ENCODE peak calls at places on chromosome 11, in four cellular contexts. L, F, H and Y are unnamed samples.

GRCh38 chr11:35316161-35316560 is 103.2 kb downstream of the SLC1A2 start:
- DNase-seq in L (no peak), H (no peak), F (no peak), Y (no peak)

GRCh38 chr11:79363861-79364378 is 76.9 kb downstream of the TENM4 start:
- DNase-seq in F (no peak), L (no peak), H (no peak), Y (no peak)

GRCh38 chr11:91932151-91932821 is 292.3 kb upstream of the FAT3 start:
- DNase-seq in H (no peak), F (no peak), L (no peak), Y (no peak)

GRCh38 chr11:92149996-92150395 is 74.6 kb upstream of the FAT3 start:
- DNase-seq in H (no peak), L (no peak), F (no peak), Y (no peak)

GRCh38 chr11:121448431-121448941 is 3.6 kb upstream of the SORL1 start:
- DNase-seq in H (no peak), L (no peak), F (no peak), Y (no peak)

GRCh38 chr11:125348704-125349635 is 147.1 kb downstream of the FEZ1 start:
- DNase-seq in F (peak; percentile 23), H (peak; percentile 54), L (no peak), Y (no peak)

GRCh38 chr11:111531687-111532364 is 8.7 kb upstream of the LAYN start:
- DNase-seq in H (no peak), L (no peak), F (no peak), Y (peak; percentile 8)

GRCh38 chr11:7252683-7253213 is 1.0 kb downstream of the SYT9 start:
- DNase-seq in L (no peak), H (no peak), F (no peak), Y (no peak)

GRCh38 chr11:87432006-87432405 is 394.3 kb downstream of the TMEM135 start:
- DNase-seq in F (no peak), L (no peak), H (no peak), Y (no peak)

GRCh38 chr11:79201637-79202347 is 239.0 kb downstream of the TENM4 start:
- DNase-seq in H (no peak), L (no peak), F (no peak), Y (peak; percentile 3)

GRCh38 chr11:102655547-102655946 is 30.4 kb upstream of the MMP20 start:
- DNase-seq in H (no peak), L (no peak), F (no peak), Y (no peak)

GRCh38 chr11:23010790-23011340 is 150.6 kb upstream of the CCDC179 start:
- DNase-seq in H (no peak), F (no peak), L (no peak), Y (no peak)

GRCh38 chr11:61004037-61004641 is 32.7 kb downstream of the CD6 start:
- DNase-seq in F (no peak), L (no peak), H (no peak), Y (no peak)

GRCh38 chr11:4991066-4991465 is 3.6 kb upstream of the OR51L1 start:
- DNase-seq in F (no peak), H (peak; percentile 61), L (no peak), Y (no peak)

GRCh38 chr11:3989251-3989650 is 105.3 kb upstream of the RRM1 start:
- DNase-seq in H (no peak), F (no peak), L (peak; percentile 13), Y (no peak)

GRCh38 chr11:61577383-61578118 is 3.3 kb downstream of the SYT7 start:
- DNase-seq in H (peak; percentile 31), F (peak; percentile 80), L (no peak), Y (no peak)

GRCh38 chr11:115941481-115941993 is 437.3 kb upstream of the CADM1 start:
- DNase-seq in F (no peak), L (no peak), H (peak; percentile 41), Y (no peak)

GRCh38 chr11:13955971-13956421 is 6.5 kb upstream of the SPON1 start:
- DNase-seq in H (peak; percentile 77), F (peak; percentile 58), L (no peak), Y (no peak)

GRCh38 chr11:126129681-126130671 is 67.3 kb upstream of the CDON start:
- DNase-seq in F (no peak), H (no peak), L (no peak), Y (no peak)

GRCh38 chr11:45553401-45553936 is 112.0 kb downstream of the CHST1 start:
- DNase-seq in L (no peak), F (no peak), H (no peak), Y (no peak)

GRCh38 chr11:71186861-71187260 is 65.5 kb downstream of the SHANK2 start:
- DNase-seq in F (no peak), H (no peak), L (no peak), Y (no peak)

GRCh38 chr11:2582958-2583604 is 116.7 kb downstream of the KCNQ1OT1 start:
- DNase-seq in F (no peak), L (no peak), H (no peak), Y (no peak)

GRCh38 chr11:65390099-65390941 is 3.9 kb downstream of the FRMD8 start:
- DNase-seq in H (no peak), L (no peak), F (no peak), Y (no peak)

GRCh38 chr11:45285289-45285828 is 782 bp downstream of the SYT13 start:
- DNase-seq in L (no peak), F (no peak), H (no peak), Y (no peak)

GRCh38 chr11:126442523-126442922 is 87.0 kb downstream of the ST3GAL4 start:
- DNase-seq in L (no peak), F (no peak), H (no peak), Y (no peak)

GRCh38 chr11:84290647-84291046 is 1004.5 kb upstream of the CCDC90B start:
- DNase-seq in L (no peak), H (no peak), F (no peak), Y (no peak)

GRCh38 chr11:102469196-102469821 is 16.7 kb upstream of the TMEM123 start:
- DNase-seq in H (no peak), F (no peak), L (no peak), Y (no peak)

GRCh38 chr11:9574556-9574805 is 1.0 kb downstream of the WEE1 start:
- DNase-seq in F (no peak), H (peak; percentile 33), L (no peak), Y (no peak)

GRCh38 chr11:118113031-118113430 is 26.3 kb upstream of the SMIM35 start:
- DNase-seq in F (no peak), L (no peak), H (no peak), Y (no peak)

GRCh38 chr11:118109231-118109630 is 22.5 kb upstream of the SMIM35 start:
- DNase-seq in H (no peak), L (no peak), F (no peak), Y (no peak)

GRCh38 chr11:118111744-118112035 is 24.9 kb upstream of the SMIM35 start:
- DNase-seq in F (no peak), L (no peak), H (no peak), Y (no peak)

GRCh38 chr11:118108513-118108912 is 21.8 kb upstream of the SMIM35 start:
- DNase-seq in H (no peak), L (no peak), F (no peak), Y (no peak)

DNA sequence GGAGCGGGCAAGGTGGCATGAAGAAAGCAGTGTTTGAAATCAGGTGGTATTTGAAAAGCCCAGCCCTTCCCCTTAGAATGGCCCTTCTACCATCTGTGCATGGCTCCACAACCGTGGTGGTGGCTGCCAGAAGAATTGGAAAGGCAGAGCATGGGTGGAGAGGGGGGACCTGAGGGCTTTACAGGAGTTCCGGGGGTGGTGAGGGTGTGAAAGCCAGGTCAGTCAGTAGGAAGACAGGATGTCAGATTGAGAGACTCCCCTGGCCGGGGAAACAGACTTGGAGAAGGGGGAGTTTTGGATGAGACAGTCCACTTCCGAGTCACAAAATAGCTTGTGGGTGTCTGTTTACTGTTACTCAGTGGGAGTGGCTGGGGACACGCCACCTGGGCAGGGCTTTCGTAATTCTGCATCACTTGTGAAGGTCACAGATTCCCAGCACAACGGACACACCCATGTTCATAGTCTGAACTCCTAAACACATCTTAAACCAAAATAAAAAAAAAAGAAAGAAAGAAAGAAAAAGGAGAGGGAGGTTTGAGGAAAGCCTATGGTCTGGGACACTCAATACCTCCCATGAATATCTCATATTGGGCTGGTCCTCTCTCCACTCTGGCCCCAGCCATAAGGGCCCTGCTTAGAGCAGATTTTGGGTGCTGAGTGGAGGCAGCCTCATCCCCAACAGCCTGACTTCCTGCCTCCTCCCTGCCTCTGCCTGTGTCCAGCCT is 24.4 kb upstream of the SMIM35 start:
- DNase-seq in F (no peak), H (peak; percentile 20), L (no peak), Y (no peak)
- TF ChIP-seq CBX5 in F (no peak), H (no peak), L (no peak), Y (no peak)

GRCh38 chr11:76626921-76627391 is 43.6 kb downstream of the LRRC32 start:
- DNase-seq in L (no peak), F (no peak), H (no peak), Y (peak; percentile 88)
- TF ChIP-seq ATF2 in L (no peak), F (no peak), H (no peak), Y (peak; percentile 86)

GRCh38 chr11:34308049-34308692 is 49.6 kb downstream of the ABTB2 start:
- DNase-seq in F (no peak), L (no peak), H (no peak), Y (no peak)

GRCh38 chr11:34309970-34310369 is 47.8 kb downstream of the ABTB2 start:
- DNase-seq in H (no peak), F (peak; percentile 38), L (no peak), Y (no peak)

GRCh38 chr11:34311126-34311525 is 46.7 kb downstream of the ABTB2 start:
- DNase-seq in L (no peak), H (no peak), F (no peak), Y (no peak)

GRCh38 chr11:34305780-34306179 is 52.0 kb downstream of the ABTB2 start:
- DNase-seq in F (no peak), L (no peak), H (no peak), Y (no peak)

GRCh38 chr11:34308821-34309585 is 48.8 kb downstream of the ABTB2 start:
- DNase-seq in F (peak; percentile 86), H (no peak), L (no peak), Y (no peak)
- TF ChIP-seq JUND in F (no peak), H (no peak), L (no peak), Y (no peak)

DNA sequence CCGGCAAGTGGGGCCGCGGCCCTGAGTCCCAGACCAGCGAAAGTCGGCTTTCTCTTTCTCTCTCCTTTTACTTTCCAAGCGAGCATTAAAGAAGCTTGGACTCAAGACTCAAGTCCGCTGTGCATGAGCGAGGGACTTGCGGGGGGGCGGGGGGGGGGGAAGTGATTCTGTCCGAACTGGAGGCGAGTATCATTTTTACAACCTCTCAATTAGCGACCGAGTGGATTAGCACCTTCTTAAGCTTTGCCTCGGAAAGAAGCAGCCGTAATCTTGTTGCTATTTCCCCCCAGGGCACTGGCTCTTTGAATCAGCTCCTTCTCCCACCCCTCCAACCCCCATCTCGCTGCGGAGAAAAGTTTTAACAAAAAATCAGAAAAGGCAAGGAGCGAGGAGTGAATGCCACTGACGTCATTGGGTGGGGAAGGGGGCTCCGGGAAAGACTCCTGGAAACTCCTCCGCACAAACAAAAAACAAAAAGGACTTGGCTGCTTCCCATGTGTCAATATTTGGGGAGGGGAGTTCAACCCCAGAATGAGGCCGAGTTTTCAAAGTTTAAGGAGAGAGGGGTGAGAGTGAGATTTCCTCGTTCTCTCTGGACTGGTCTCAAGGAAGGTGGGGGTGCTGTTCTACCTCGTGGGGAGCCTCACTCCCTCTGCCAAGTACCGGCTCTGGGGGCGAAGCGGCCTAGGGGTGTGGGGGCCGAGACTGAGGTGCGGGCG is 2.3 kb upstream of the PAX6 start:
- DNase-seq in H (no peak), F (no peak), L (no peak), Y (no peak)
- TF ChIP-seq CBX5 in H (no peak), F (no peak), L (no peak), Y (no peak)